ENCODE peak calls at places on chromosome 9, in nine cellular contexts. M is IMR-90, V is amygdala, N is midbrain, E is hypothalamus, H is heart right ventricle, P is lung microvascular endothelial cell, D is nephron progenitor cell, F is GM03348. W is an unnamed sample.

GRCh38 chr9:34334337-34334824 is 5.0 kb downstream of the NUDT2 start:
- DNase-seq in M (peak; percentile 32), V (peak; percentile 56), N (peak; percentile 92), E (peak; percentile 55), H (no peak), P (no peak), D (no peak), F (no peak), W (no peak)

GRCh38 chr9:24912767-24913166 is 367.1 kb upstream of the IZUMO3 start:
- DNase-seq in M (no peak), V (no peak), N (no peak), E (no peak), H (no peak), P (no peak), D (no peak), F (no peak), W (no peak)

GRCh38 chr9:71690058-71690691 is 78.1 kb downstream of the CEMIP2 start:
- DNase-seq in M (peak; percentile 53), V (no peak), N (no peak), E (no peak), H (no peak), P (peak; percentile 57), D (no peak), F (peak; percentile 24), W (no peak)

GRCh38 chr9:68771376-68771775 is 66.3 kb downstream of the PIP5K1B start:
- DNase-seq in M (no peak), V (no peak), N (no peak), E (no peak), H (no peak), P (no peak), D (no peak), F (no peak), W (no peak)

GRCh38 chr9:131709741-131710499 is 30.0 kb downstream of the RAPGEF1 start:
- DNase-seq in M (peak; percentile 38), V (no peak), N (no peak), E (no peak), H (no peak), P (peak; percentile 89), D (peak; percentile 9), F (peak; percentile 35), W (peak; percentile 34)

GRCh38 chr9:122346478-122347347 is 24.1 kb upstream of the PTGS1 start:
- DNase-seq in M (no peak), V (no peak), N (no peak), E (no peak), H (peak; percentile 58), P (peak; percentile 62), D (peak; percentile 64), F (peak; percentile 79), W (no peak)

GRCh38 chr9:34630402-34631154 is 1.7 kb upstream of the ARID3C start:
- DNase-seq in M (no peak), V (no peak), N (no peak), E (no peak), H (no peak), P (no peak), D (no peak), F (no peak), W (no peak)

GRCh38 chr9:127981559-127982121 is 851 bp upstream of the EEIG1 start:
- DNase-seq in M (no peak), V (no peak), N (no peak), E (no peak), H (peak; percentile 6), P (no peak), D (no peak), F (no peak), W (no peak)

GRCh38 chr9:34417734-34418133 is 40.6 kb downstream of the FAM219A start:
- DNase-seq in M (no peak), V (no peak), N (no peak), E (no peak), H (no peak), P (no peak), D (no peak), F (no peak), W (no peak)

GRCh38 chr9:111008148-111009075 is 29.9 kb downstream of the LPAR1 start:
- DNase-seq in M (peak; percentile 48), V (no peak), N (no peak), E (no peak), H (no peak), P (no peak), D (no peak), F (no peak), W (no peak)

GRCh38 chr9:35558185-35558584 is 46.9 kb upstream of the TESK1 start:
- DNase-seq in M (no peak), V (no peak), N (no peak), E (no peak), H (no peak), P (no peak), D (no peak), F (no peak), W (no peak)

GRCh38 chr9:137369911-137370630 is 52.9 kb downstream of the EXD3 start:
- DNase-seq in M (no peak), V (no peak), N (no peak), E (no peak), H (no peak), P (no peak), D (no peak), F (no peak), W (no peak)

GRCh38 chr9:74036549-74037231 is 460.4 kb upstream of the RORB start:
- DNase-seq in M (no peak), V (no peak), N (no peak), E (no peak), H (no peak), P (no peak), D (no peak), F (no peak), W (no peak)

GRCh38 chr9:127216210-127216887 is 48.2 kb upstream of the GARNL3 start:
- DNase-seq in M (no peak), V (no peak), N (no peak), E (no peak), H (no peak), P (no peak), D (no peak), F (no peak), W (no peak)

GRCh38 chr9:96612966-96613589 is 6.6 kb downstream of the CDC14B start:
- DNase-seq in M (no peak), V (no peak), N (peak; percentile 22), E (no peak), H (no peak), P (no peak), D (no peak), F (no peak), W (no peak)

W was measured in fibroblast of gingiva.